ENCODE peak calls at places on chromosomes 11 and 22, in ten cellular contexts. M is head of caudate nucleus; S is RWPE1; T is CD8-positive, alpha-beta T cell; W is GM03348; I is Daoy; Q is activated naive CD4-positive, alpha-beta T cell treated with anti-CD3 and anti-CD28 coated beads, Interleukin-2, amount 50 U/mL, for 16 hours; V is ascending aorta; F is nucleus accumbens; U is RPMI8226. J is an unnamed sample.

GRCh38 chr11:68651208-68651984 is 32.9 kb upstream of the GAL start:
- DNase-seq in U (no peak), T (no peak), F (no peak), I (peak), M (no peak), W (no peak), V (no peak), Q (no peak), S (no peak), J (no peak)

GRCh38 chr22:22943521-22944267 is 56.1 kb downstream of the IGLL5 start:
- DNase-seq in M (no peak), S (no peak), V (no peak), T (no peak), U (peak), W (peak), F (no peak), I (no peak), Q (no peak), J (no peak)

GRCh38 chr11:36688892-36689291 is 90.9 kb upstream of the RAG2 start:
- DNase-seq in T (no peak), U (no peak), M (no peak), V (no peak), I (no peak), Q (no peak), W (no peak), S (no peak), F (no peak), J (no peak)

GRCh38 chr11:19110290-19110689 is 6.7 kb upstream of the ZDHHC13 start:
- DNase-seq in M (peak), F (no peak), W (no peak), V (no peak), T (no peak), U (no peak), Q (no peak), I (no peak), S (no peak), J (peak)

GRCh38 chr11:122781378-122782040 is 56.8 kb upstream of the CRTAM start:
- DNase-seq in S (peak), W (peak), Q (peak), I (peak), M (peak), U (peak), V (peak), F (peak), T (peak), J (peak)

GRCh38 chr11:132171031-132171430 is 800.6 kb downstream of the NTM start:
- DNase-seq in V (no peak), S (no peak), I (no peak), F (no peak), W (no peak), U (no peak), M (no peak), Q (no peak), T (no peak), J (no peak)

GRCh38 chr11:121389651-121390050 is 62.5 kb upstream of the SORL1 start:
- DNase-seq in F (no peak), U (no peak), Q (no peak), I (no peak), W (peak), M (peak), V (no peak), T (no peak), S (no peak), J (peak)

GRCh38 chr11:28756977-28757376 is 648.8 kb downstream of the METTL15 start:
- DNase-seq in Q (no peak), U (no peak), F (no peak), I (peak), T (no peak), W (peak), S (peak), M (no peak), V (no peak), J (no peak)

GRCh38 chr11:116687458-116688201 is 85.2 kb downstream of the BUD13 start:
- DNase-seq in U (no peak), M (no peak), T (no peak), W (peak), I (no peak), F (no peak), Q (no peak), V (no peak), S (no peak), J (no peak)

GRCh38 chr11:71184421-71185210 is 67.8 kb downstream of the SHANK2 start:
- DNase-seq in I (no peak), S (no peak), M (no peak), W (no peak), F (no peak), T (no peak), V (no peak), U (no peak), Q (no peak), J (no peak)

GRCh38 chr22:50119768-50120251 is 30.0 kb downstream of the MOV10L1 start:
- DNase-seq in V (no peak), T (no peak), U (no peak), W (no peak), M (no peak), I (no peak), S (no peak), Q (no peak), F (no peak), J (no peak)

GRCh38 chr11:128884703-128885338 is 6.3 kb upstream of the KCNJ5 start:
- DNase-seq in S (peak), W (peak), I (peak), V (no peak), Q (peak), U (peak), T (no peak), F (no peak), M (peak), J (peak)

GRCh38 chr22:42300286-42301071 is 30.0 kb upstream of the TCF20 start:
- DNase-seq in I (peak), Q (peak), F (no peak), U (peak), M (no peak), S (peak), T (no peak), V (no peak), W (no peak), J (no peak)

GRCh38 chr22:26848244-26848920 is 191.0 kb downstream of the MIAT start:
- DNase-seq in S (no peak), V (no peak), W (peak), T (no peak), Q (no peak), U (no peak), I (peak), M (no peak), F (no peak), J (no peak)

GRCh38 chr11:74319139-74319538 is 7.7 kb upstream of the P4HA3 start:
- DNase-seq in U (no peak), T (no peak), S (peak), F (no peak), M (no peak), Q (no peak), V (no peak), I (peak), W (peak), J (no peak)

GRCh38 chr11:110715541-110715940 is 3.3 kb upstream of the ARHGAP20 start:
- DNase-seq in F (no peak), T (no peak), M (no peak), I (no peak), W (peak), V (no peak), S (no peak), Q (no peak), U (no peak), J (no peak)

GRCh38 chr11:69939551-69940245 is 120.5 kb upstream of the FGF3 start:
- DNase-seq in Q (peak), T (no peak), I (no peak), M (no peak), V (no peak), S (no peak), W (no peak), F (no peak), U (no peak), J (no peak)

GRCh38 chr22:50738649-50739227 is 734 bp downstream of the ACR start:
- DNase-seq in Q (no peak), V (no peak), M (no peak), W (no peak), U (no peak), S (no peak), I (no peak), T (no peak), F (no peak), J (no peak)